ENCODE peak calls at places on chromosomes 2 and 18, in six cellular contexts. One of them, this sample, is unnamed.
A peak's percentile ranks its signal among the peaks of the same experiment; 100 is the strongest.

GRCh38 chr2:71283131-71283530 is 48.5 kb upstream of the ZNF638 start:
- DNase-seq in spleen: no peak
- DNase-seq in esophagus muscularis mucosa: no peak
- DNase-seq in upper lobe of left lung: no peak
- DNase-seq in suprapubic skin: no peak
- DNase-seq in endothelial cell of umbilical vein: no peak
- DNase-seq in this sample: no peak

GRCh38 chr2:232750135-232750671 is 26.2 kb downstream of the KCNJ13 start:
- DNase-seq in spleen: no peak
- DNase-seq in esophagus muscularis mucosa: no peak
- DNase-seq in upper lobe of left lung: no peak
- DNase-seq in suprapubic skin: no peak
- DNase-seq in endothelial cell of umbilical vein: no peak
- DNase-seq in this sample: no peak

GRCh38 chr2:109683452-109683851 is 69.3 kb downstream of the SOWAHC start:
- DNase-seq in spleen: no peak
- DNase-seq in esophagus muscularis mucosa: no peak
- DNase-seq in upper lobe of left lung: peak; percentile 58
- DNase-seq in suprapubic skin: peak; percentile 36
- DNase-seq in endothelial cell of umbilical vein: no peak
- DNase-seq in this sample: no peak

GRCh38 chr2:46798998-46799698 is 116.5 kb downstream of the MCFD2 start:
- DNase-seq in spleen: no peak
- DNase-seq in esophagus muscularis mucosa: peak; percentile 64
- DNase-seq in upper lobe of left lung: peak; percentile 38
- DNase-seq in suprapubic skin: no peak
- DNase-seq in endothelial cell of umbilical vein: no peak
- DNase-seq in this sample: no peak

GRCh38 chr2:217993817-217994459 is 8.9 kb downstream of the TNS1 start:
- DNase-seq in spleen: peak; percentile 88
- DNase-seq in esophagus muscularis mucosa: no peak
- DNase-seq in upper lobe of left lung: peak; percentile 82
- DNase-seq in suprapubic skin: peak; percentile 87
- DNase-seq in endothelial cell of umbilical vein: peak; percentile 54
- DNase-seq in this sample: no peak

GRCh38 chr2:8514748-8515389 is 167.0 kb upstream of the ID2 start:
- DNase-seq in spleen: no peak
- DNase-seq in esophagus muscularis mucosa: no peak
- DNase-seq in upper lobe of left lung: no peak
- DNase-seq in suprapubic skin: no peak
- DNase-seq in endothelial cell of umbilical vein: no peak
- DNase-seq in this sample: no peak

GRCh38 chr18:61545281-61546245 is 212.3 kb downstream of the CDH20 start:
- DNase-seq in spleen: no peak
- DNase-seq in esophagus muscularis mucosa: no peak
- DNase-seq in upper lobe of left lung: no peak
- DNase-seq in suprapubic skin: no peak
- DNase-seq in endothelial cell of umbilical vein: peak; percentile 66
- DNase-seq in this sample: no peak

GRCh38 chr18:61336766-61337165 is 3.5 kb downstream of the CDH20 start:
- DNase-seq in spleen: no peak
- DNase-seq in esophagus muscularis mucosa: no peak
- DNase-seq in upper lobe of left lung: no peak
- DNase-seq in suprapubic skin: no peak
- DNase-seq in endothelial cell of umbilical vein: no peak
- DNase-seq in this sample: no peak

GRCh38 chr2:241653210-241653750 is 15.8 kb downstream of the ATG4B start:
- DNase-seq in spleen: no peak
- DNase-seq in esophagus muscularis mucosa: no peak
- DNase-seq in upper lobe of left lung: no peak
- DNase-seq in suprapubic skin: no peak
- DNase-seq in endothelial cell of umbilical vein: no peak
- DNase-seq in this sample: no peak

GRCh38 chr2:173441222-173441621 is 86.5 kb downstream of the CDCA7 start:
- DNase-seq in spleen: no peak
- DNase-seq in esophagus muscularis mucosa: no peak
- DNase-seq in upper lobe of left lung: no peak
- DNase-seq in suprapubic skin: no peak
- DNase-seq in endothelial cell of umbilical vein: no peak
- DNase-seq in this sample: no peak

GRCh38 chr2:191352536-191352935 is 107.3 kb downstream of the MYO1B start:
- DNase-seq in spleen: no peak
- DNase-seq in esophagus muscularis mucosa: no peak
- DNase-seq in upper lobe of left lung: no peak
- DNase-seq in suprapubic skin: no peak
- DNase-seq in endothelial cell of umbilical vein: peak; percentile 21
- DNase-seq in this sample: no peak

GRCh38 chr2:172484706-172485105 is 57.3 kb downstream of the ITGA6 start:
- DNase-seq in spleen: no peak
- DNase-seq in esophagus muscularis mucosa: no peak
- DNase-seq in upper lobe of left lung: no peak
- DNase-seq in suprapubic skin: no peak
- DNase-seq in endothelial cell of umbilical vein: no peak
- DNase-seq in this sample: no peak

GRCh38 chr2:28981016-28981441 is at the start of gene TOGARAM2:
- DNase-seq in spleen: no peak
- DNase-seq in esophagus muscularis mucosa: no peak
- DNase-seq in upper lobe of left lung: peak; percentile 76
- DNase-seq in suprapubic skin: no peak
- DNase-seq in endothelial cell of umbilical vein: no peak
- DNase-seq in this sample: no peak

GRCh38 chr2:136376211-136376610 is 258.3 kb upstream of the CXCR4 start:
- DNase-seq in spleen: peak; percentile 78
- DNase-seq in esophagus muscularis mucosa: peak; percentile 80
- DNase-seq in upper lobe of left lung: no peak
- DNase-seq in suprapubic skin: no peak
- DNase-seq in endothelial cell of umbilical vein: no peak
- DNase-seq in this sample: peak; percentile 54

GRCh38 chr2:149278146-149278878 is 52.1 kb upstream of the LYPD6 start:
- DNase-seq in spleen: no peak
- DNase-seq in esophagus muscularis mucosa: no peak
- DNase-seq in upper lobe of left lung: no peak
- DNase-seq in suprapubic skin: no peak
- DNase-seq in endothelial cell of umbilical vein: no peak
- DNase-seq in this sample: no peak

GRCh38 chr2:11379558-11379957 is 35.1 kb upstream of the ROCK2 start:
- DNase-seq in spleen: no peak
- DNase-seq in esophagus muscularis mucosa: no peak
- DNase-seq in upper lobe of left lung: no peak
- DNase-seq in suprapubic skin: no peak
- DNase-seq in endothelial cell of umbilical vein: no peak
- DNase-seq in this sample: no peak

GRCh38 chr2:36677386-36677785 is 19.1 kb upstream of the VIT start:
- DNase-seq in spleen: no peak
- DNase-seq in esophagus muscularis mucosa: no peak
- DNase-seq in upper lobe of left lung: no peak
- DNase-seq in suprapubic skin: no peak
- DNase-seq in endothelial cell of umbilical vein: peak; percentile 52
- DNase-seq in this sample: no peak

GRCh38 chr2:212177724-212178123 is 360.9 kb downstream of the ERBB4 start:
- DNase-seq in spleen: no peak
- DNase-seq in esophagus muscularis mucosa: no peak
- DNase-seq in upper lobe of left lung: no peak
- DNase-seq in suprapubic skin: no peak
- DNase-seq in endothelial cell of umbilical vein: peak; percentile 13
- DNase-seq in this sample: no peak

GRCh38 chr2:133326651-133327397 is 241.4 kb downstream of the NCKAP5 start:
- DNase-seq in spleen: no peak
- DNase-seq in esophagus muscularis mucosa: no peak
- DNase-seq in upper lobe of left lung: no peak
- DNase-seq in suprapubic skin: no peak
- DNase-seq in endothelial cell of umbilical vein: no peak
- DNase-seq in this sample: no peak

GRCh38 chr2:144357623-144358400 is 162.1 kb downstream of the ZEB2 start:
- DNase-seq in spleen: no peak
- DNase-seq in esophagus muscularis mucosa: no peak
- DNase-seq in upper lobe of left lung: no peak
- DNase-seq in suprapubic skin: no peak
- DNase-seq in endothelial cell of umbilical vein: peak; percentile 92
- DNase-seq in this sample: no peak

GRCh38 chr2:69616755-69617154 is 26.8 kb downstream of the AAK1 start:
- DNase-seq in spleen: no peak
- DNase-seq in esophagus muscularis mucosa: peak; percentile 77
- DNase-seq in upper lobe of left lung: no peak
- DNase-seq in suprapubic skin: no peak
- DNase-seq in endothelial cell of umbilical vein: peak; percentile 39
- DNase-seq in this sample: no peak

GRCh38 chr2:85735691-85736090 is 18.1 kb upstream of the ATOH8 start:
- DNase-seq in spleen: no peak
- DNase-seq in esophagus muscularis mucosa: no peak
- DNase-seq in upper lobe of left lung: no peak
- DNase-seq in suprapubic skin: no peak
- DNase-seq in endothelial cell of umbilical vein: peak; percentile 26
- DNase-seq in this sample: no peak

GRCh38 chr2:85734942-85735608 is 18.7 kb upstream of the ATOH8 start:
- DNase-seq in spleen: no peak
- DNase-seq in esophagus muscularis mucosa: no peak
- DNase-seq in upper lobe of left lung: no peak
- DNase-seq in suprapubic skin: peak; percentile 50
- DNase-seq in endothelial cell of umbilical vein: peak; percentile 54
- DNase-seq in this sample: no peak

GRCh38 chr2:85737961-85738360 is 15.8 kb upstream of the ATOH8 start:
- DNase-seq in spleen: no peak
- DNase-seq in esophagus muscularis mucosa: no peak
- DNase-seq in upper lobe of left lung: no peak
- DNase-seq in suprapubic skin: peak; percentile 53
- DNase-seq in endothelial cell of umbilical vein: no peak
- DNase-seq in this sample: no peak

GRCh38 chr2:85736456-85737355 is 17.1 kb upstream of the ATOH8 start:
- DNase-seq in spleen: no peak
- DNase-seq in esophagus muscularis mucosa: no peak
- DNase-seq in upper lobe of left lung: no peak
- DNase-seq in suprapubic skin: peak; percentile 65
- DNase-seq in endothelial cell of umbilical vein: no peak
- DNase-seq in this sample: no peak

DNA sequence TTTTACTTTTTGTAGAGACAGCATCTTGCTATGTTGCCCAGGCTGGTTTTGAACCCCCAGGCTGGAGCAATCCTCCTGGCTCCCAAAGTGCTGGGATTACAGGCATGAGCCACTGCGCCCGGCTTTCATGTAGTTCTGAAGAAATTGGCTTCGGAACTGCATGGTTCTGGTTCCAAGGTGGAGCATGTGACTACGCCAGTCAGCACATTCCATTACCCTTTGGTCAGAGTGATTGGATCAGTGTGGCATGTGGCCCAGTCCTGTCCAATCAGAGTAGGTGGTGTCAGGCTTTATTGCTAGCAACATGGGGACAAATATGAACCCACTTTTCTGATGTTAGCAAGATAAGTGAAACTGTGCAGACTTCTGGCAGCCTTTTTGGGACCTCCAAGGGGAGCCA is 16.3 kb upstream of the ATOH8 start:
- DNase-seq in spleen: no peak
- DNase-seq in esophagus muscularis mucosa: peak; percentile 97
- DNase-seq in upper lobe of left lung: no peak
- DNase-seq in suprapubic skin: peak; percentile 94
- DNase-seq in endothelial cell of umbilical vein: no peak
- DNase-seq in this sample: no peak
- TF ChIP-seq POLR2AphosphoS5 in spleen: no peak
- TF ChIP-seq POLR2AphosphoS5 in esophagus muscularis mucosa: peak; percentile 79
- TF ChIP-seq POLR2AphosphoS5 in upper lobe of left lung: peak; percentile 56
- TF ChIP-seq POLR2AphosphoS5 in suprapubic skin: no peak
- TF ChIP-seq POLR2AphosphoS5 in endothelial cell of umbilical vein: no peak
- TF ChIP-seq POLR2AphosphoS5 in this sample: peak; percentile 56

GRCh38 chr2:112092286-112093041 is 37.4 kb downstream of the TMEM87B start:
- DNase-seq in spleen: no peak
- DNase-seq in esophagus muscularis mucosa: no peak
- DNase-seq in upper lobe of left lung: no peak
- DNase-seq in suprapubic skin: no peak
- DNase-seq in endothelial cell of umbilical vein: peak; percentile 89
- DNase-seq in this sample: no peak
- H3K36me3 ChIP-seq in spleen: peaks cover 88% of the 10 kb centered on the region
- H3K36me3 ChIP-seq in esophagus muscularis mucosa: peaks cover 8% of the 10 kb centered on the region
- H3K36me3 ChIP-seq in upper lobe of left lung: peaks cover 69% of the 10 kb centered on the region
- H3K36me3 ChIP-seq in suprapubic skin: peaks cover 47% of the 10 kb centered on the region
- H3K36me3 ChIP-seq in endothelial cell of umbilical vein: peaks cover 21% of the 10 kb centered on the region
- H3K36me3 ChIP-seq in this sample: peaks cover 58% of the 10 kb centered on the region

GRCh38 chr2:44171018-44171417 is 2.3 kb downstream of the PPM1B start:
- DNase-seq in spleen: no peak
- DNase-seq in esophagus muscularis mucosa: no peak
- DNase-seq in upper lobe of left lung: no peak
- DNase-seq in suprapubic skin: no peak
- DNase-seq in endothelial cell of umbilical vein: peak; percentile 41
- DNase-seq in this sample: no peak

GRCh38 chr2:44168684-44169154 is at the start of gene PPM1B:
- DNase-seq in spleen: peak; percentile 100
- DNase-seq in esophagus muscularis mucosa: no peak
- DNase-seq in upper lobe of left lung: peak; percentile 98
- DNase-seq in suprapubic skin: peak; percentile 100
- DNase-seq in endothelial cell of umbilical vein: no peak
- DNase-seq in this sample: no peak

GRCh38 chr2:44172576-44172975 is 3.9 kb downstream of the PPM1B start:
- DNase-seq in spleen: no peak
- DNase-seq in esophagus muscularis mucosa: no peak
- DNase-seq in upper lobe of left lung: no peak
- DNase-seq in suprapubic skin: no peak
- DNase-seq in endothelial cell of umbilical vein: no peak
- DNase-seq in this sample: no peak

GRCh38 chr2:44169155-44169898 is 652 bp downstream of the PPM1B start:
- DNase-seq in spleen: no peak
- DNase-seq in esophagus muscularis mucosa: no peak
- DNase-seq in upper lobe of left lung: no peak
- DNase-seq in suprapubic skin: no peak
- DNase-seq in endothelial cell of umbilical vein: peak; percentile 68
- DNase-seq in this sample: no peak

DNA sequence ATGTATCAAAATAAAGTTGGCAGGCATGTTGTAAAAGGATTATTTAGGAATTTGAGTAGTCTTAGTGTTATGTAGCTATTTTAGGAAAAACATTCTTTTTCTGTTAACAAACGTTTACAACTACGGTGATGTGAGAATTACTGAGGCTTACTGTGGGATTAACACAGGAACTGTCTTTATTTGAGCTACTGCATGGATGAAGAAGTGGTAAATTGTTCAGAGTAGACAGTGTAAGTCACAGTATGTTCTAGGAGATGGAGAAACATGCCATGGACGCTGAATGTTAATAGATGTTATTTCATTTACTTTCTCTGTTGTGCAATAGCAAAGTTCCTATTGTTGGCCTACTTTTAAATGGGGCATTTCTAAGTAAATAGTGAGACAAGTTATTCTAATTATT is 1.7 kb downstream of the PPM1B start:
- DNase-seq in spleen: no peak
- DNase-seq in esophagus muscularis mucosa: no peak
- DNase-seq in upper lobe of left lung: no peak
- DNase-seq in suprapubic skin: no peak
- DNase-seq in endothelial cell of umbilical vein: no peak
- DNase-seq in this sample: no peak
- TF ChIP-seq POLR2A in spleen: no peak
- TF ChIP-seq POLR2A in esophagus muscularis mucosa: no peak
- TF ChIP-seq POLR2A in upper lobe of left lung: peak; percentile 61
- TF ChIP-seq POLR2A in suprapubic skin: peak; percentile 57
- TF ChIP-seq POLR2A in endothelial cell of umbilical vein: no peak
- TF ChIP-seq POLR2A in this sample: peak; percentile 15

GRCh38 chr2:182379235-182379634 is 47.6 kb downstream of the PDE1A start:
- DNase-seq in spleen: no peak
- DNase-seq in esophagus muscularis mucosa: no peak
- DNase-seq in upper lobe of left lung: no peak
- DNase-seq in suprapubic skin: no peak
- DNase-seq in endothelial cell of umbilical vein: peak; percentile 65
- DNase-seq in this sample: no peak
- TF ChIP-seq POLR2AphosphoS5 in spleen: no peak
- TF ChIP-seq POLR2AphosphoS5 in esophagus muscularis mucosa: no peak
- TF ChIP-seq POLR2AphosphoS5 in upper lobe of left lung: no peak
- TF ChIP-seq POLR2AphosphoS5 in suprapubic skin: no peak
- TF ChIP-seq POLR2AphosphoS5 in endothelial cell of umbilical vein: no peak
- TF ChIP-seq POLR2AphosphoS5 in this sample: no peak